ENCODE peak calls at places on chromosome 12, in ten cellular contexts. One of them, this sample, is unnamed. For H3K4me1 and H3K27me3, the result is how much of the 10 kb centered on the place peaks cover.

GRCh38 chr12:66050283-66050576 is 80.3 kb downstream of the LLPH start:
- DNase-seq in tibial nerve: no peak
- DNase-seq in uterus: no peak
- DNase-seq in body of pancreas: no peak
- DNase-seq in left ventricle myocardium inferior: no peak
- DNase-seq in mesendoderm: peak
- DNase-seq in tibial artery: no peak
- DNase-seq in mesenchymal stem cell: no peak
- DNase-seq in ovary: no peak
- DNase-seq in gastrocnemius medialis: no peak
- DNase-seq in this sample: no peak

GRCh38 chr12:6745751-6746525 is 7.0 kb downstream of the MLF2 start:
- DNase-seq in tibial nerve: no peak
- DNase-seq in uterus: no peak
- DNase-seq in body of pancreas: peak
- DNase-seq in left ventricle myocardium inferior: no peak
- DNase-seq in mesendoderm: no peak
- DNase-seq in tibial artery: no peak
- DNase-seq in mesenchymal stem cell: no peak
- DNase-seq in ovary: no peak
- DNase-seq in gastrocnemius medialis: no peak
- DNase-seq in this sample: no peak

GRCh38 chr12:56029666-56030293 is 8.9 kb downstream of the IKZF4 start:
- DNase-seq in tibial nerve: peak
- DNase-seq in uterus: peak
- DNase-seq in body of pancreas: peak
- DNase-seq in left ventricle myocardium inferior: no peak
- DNase-seq in mesendoderm: peak
- DNase-seq in tibial artery: no peak
- DNase-seq in mesenchymal stem cell: peak
- DNase-seq in ovary: peak
- DNase-seq in gastrocnemius medialis: no peak
- DNase-seq in this sample: peak

GRCh38 chr12:27751386-27752047 is 28.5 kb upstream of the KLHL42 start:
- DNase-seq in tibial nerve: no peak
- DNase-seq in uterus: no peak
- DNase-seq in body of pancreas: peak
- DNase-seq in left ventricle myocardium inferior: no peak
- DNase-seq in mesendoderm: no peak
- DNase-seq in tibial artery: no peak
- DNase-seq in mesenchymal stem cell: no peak
- DNase-seq in ovary: no peak
- DNase-seq in gastrocnemius medialis: no peak
- DNase-seq in this sample: peak

GRCh38 chr12:25459541-25459951 is 93.5 kb downstream of the LMNTD1 start:
- DNase-seq in tibial nerve: no peak
- DNase-seq in uterus: no peak
- DNase-seq in body of pancreas: no peak
- DNase-seq in left ventricle myocardium inferior: peak
- DNase-seq in mesendoderm: no peak
- DNase-seq in tibial artery: no peak
- DNase-seq in mesenchymal stem cell: no peak
- DNase-seq in ovary: no peak
- DNase-seq in gastrocnemius medialis: no peak
- DNase-seq in this sample: no peak

GRCh38 chr12:120007272-120007671 is 18.2 kb downstream of the BICDL1 start:
- DNase-seq in tibial nerve: no peak
- DNase-seq in uterus: no peak
- DNase-seq in body of pancreas: no peak
- DNase-seq in left ventricle myocardium inferior: no peak
- DNase-seq in mesendoderm: peak
- DNase-seq in tibial artery: no peak
- DNase-seq in mesenchymal stem cell: no peak
- DNase-seq in ovary: no peak
- DNase-seq in gastrocnemius medialis: no peak
- DNase-seq in this sample: no peak

GRCh38 chr12:43501705-43502104 is 50.3 kb downstream of the ADAMTS20 start:
- DNase-seq in tibial nerve: no peak
- DNase-seq in uterus: no peak
- DNase-seq in body of pancreas: no peak
- DNase-seq in left ventricle myocardium inferior: no peak
- DNase-seq in mesendoderm: peak
- DNase-seq in tibial artery: no peak
- DNase-seq in mesenchymal stem cell: peak
- DNase-seq in ovary: no peak
- DNase-seq in gastrocnemius medialis: no peak
- DNase-seq in this sample: no peak

GRCh38 chr12:25323774-25324086 is 73.0 kb upstream of the KRAS start:
- DNase-seq in tibial nerve: no peak
- DNase-seq in uterus: no peak
- DNase-seq in body of pancreas: no peak
- DNase-seq in left ventricle myocardium inferior: no peak
- DNase-seq in mesendoderm: no peak
- DNase-seq in tibial artery: no peak
- DNase-seq in mesenchymal stem cell: no peak
- DNase-seq in ovary: no peak
- DNase-seq in gastrocnemius medialis: no peak
- DNase-seq in this sample: no peak

GRCh38 chr12:109467978-109468676 is 9.0 kb downstream of the KCTD10 start:
- DNase-seq in tibial nerve: no peak
- DNase-seq in uterus: no peak
- DNase-seq in body of pancreas: no peak
- DNase-seq in left ventricle myocardium inferior: no peak
- DNase-seq in mesendoderm: peak
- DNase-seq in tibial artery: no peak
- DNase-seq in mesenchymal stem cell: no peak
- DNase-seq in ovary: no peak
- DNase-seq in gastrocnemius medialis: no peak
- DNase-seq in this sample: no peak

GRCh38 chr12:109466821-109467220 is 10.3 kb downstream of the KCTD10 start:
- DNase-seq in tibial nerve: no peak
- DNase-seq in uterus: no peak
- DNase-seq in body of pancreas: no peak
- DNase-seq in left ventricle myocardium inferior: no peak
- DNase-seq in mesendoderm: no peak
- DNase-seq in tibial artery: no peak
- DNase-seq in mesenchymal stem cell: no peak
- DNase-seq in ovary: no peak
- DNase-seq in gastrocnemius medialis: no peak
- DNase-seq in this sample: no peak

GRCh38 chr12:109473006-109473405 is 4.1 kb downstream of the KCTD10 start:
- DNase-seq in tibial nerve: no peak
- DNase-seq in uterus: no peak
- DNase-seq in body of pancreas: no peak
- DNase-seq in left ventricle myocardium inferior: no peak
- DNase-seq in mesendoderm: no peak
- DNase-seq in tibial artery: no peak
- DNase-seq in mesenchymal stem cell: no peak
- DNase-seq in ovary: no peak
- DNase-seq in gastrocnemius medialis: no peak
- DNase-seq in this sample: no peak

GRCh38 chr12:109466305-109466704 is 10.8 kb downstream of the KCTD10 start:
- DNase-seq in tibial nerve: no peak
- DNase-seq in uterus: no peak
- DNase-seq in body of pancreas: no peak
- DNase-seq in left ventricle myocardium inferior: no peak
- DNase-seq in mesendoderm: no peak
- DNase-seq in tibial artery: no peak
- DNase-seq in mesenchymal stem cell: no peak
- DNase-seq in ovary: no peak
- DNase-seq in gastrocnemius medialis: no peak
- DNase-seq in this sample: no peak

DNA sequence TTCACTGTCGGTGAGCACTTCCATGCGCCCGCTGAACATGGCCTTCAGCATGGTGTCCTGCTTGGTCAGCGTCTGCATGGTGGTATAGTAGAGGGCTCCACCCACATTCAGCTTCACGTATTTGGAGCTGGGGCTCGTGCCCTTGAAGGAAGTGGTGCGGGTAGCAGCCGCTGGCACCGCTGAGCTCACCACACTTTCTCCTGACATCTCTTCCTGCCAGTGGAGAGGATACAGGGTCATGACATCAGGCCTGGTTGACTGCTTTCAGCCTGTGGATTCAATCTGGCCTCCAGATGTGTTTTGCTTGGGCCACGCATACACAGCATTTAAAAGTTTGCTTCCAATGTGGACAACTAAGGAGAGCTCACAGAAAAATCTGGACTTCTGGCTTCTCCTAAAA is 7.6 kb downstream of the KCTD10 start:
- DNase-seq in tibial nerve: no peak
- DNase-seq in uterus: no peak
- DNase-seq in body of pancreas: no peak
- DNase-seq in left ventricle myocardium inferior: no peak
- DNase-seq in mesendoderm: no peak
- DNase-seq in tibial artery: no peak
- DNase-seq in mesenchymal stem cell: no peak
- DNase-seq in ovary: no peak
- DNase-seq in gastrocnemius medialis: no peak
- DNase-seq in this sample: no peak
- H3K4me1 ChIP-seq in tibial nerve: under half
- H3K4me1 ChIP-seq in uterus: under half
- H3K4me1 ChIP-seq in body of pancreas: under half
- H3K4me1 ChIP-seq in left ventricle myocardium inferior: half or more
- H3K4me1 ChIP-seq in mesendoderm: under half
- H3K4me1 ChIP-seq in tibial artery: half or more
- H3K4me1 ChIP-seq in mesenchymal stem cell: under half
- H3K4me1 ChIP-seq in ovary: under half
- H3K4me1 ChIP-seq in gastrocnemius medialis: under half
- H3K4me1 ChIP-seq in this sample: under half

GRCh38 chr12:113439301-113439597 is 17.1 kb downstream of the SDSL start:
- DNase-seq in tibial nerve: no peak
- DNase-seq in uterus: no peak
- DNase-seq in body of pancreas: no peak
- DNase-seq in left ventricle myocardium inferior: no peak
- DNase-seq in mesendoderm: no peak
- DNase-seq in tibial artery: no peak
- DNase-seq in mesenchymal stem cell: no peak
- DNase-seq in ovary: no peak
- DNase-seq in gastrocnemius medialis: no peak
- DNase-seq in this sample: no peak

GRCh38 chr12:113438523-113439300 is 16.5 kb downstream of the SDSL start:
- DNase-seq in tibial nerve: no peak
- DNase-seq in uterus: no peak
- DNase-seq in body of pancreas: no peak
- DNase-seq in left ventricle myocardium inferior: no peak
- DNase-seq in mesendoderm: no peak
- DNase-seq in tibial artery: no peak
- DNase-seq in mesenchymal stem cell: no peak
- DNase-seq in ovary: no peak
- DNase-seq in gastrocnemius medialis: no peak
- DNase-seq in this sample: no peak

GRCh38 chr12:113439606-113440030 is 17.4 kb downstream of the SDSL start:
- DNase-seq in tibial nerve: no peak
- DNase-seq in uterus: no peak
- DNase-seq in body of pancreas: peak
- DNase-seq in left ventricle myocardium inferior: no peak
- DNase-seq in mesendoderm: peak
- DNase-seq in tibial artery: no peak
- DNase-seq in mesenchymal stem cell: peak
- DNase-seq in ovary: peak
- DNase-seq in gastrocnemius medialis: no peak
- DNase-seq in this sample: no peak

GRCh38 chr12:113440947-113441782 is 19.0 kb downstream of the SDSL start:
- DNase-seq in tibial nerve: no peak
- DNase-seq in uterus: no peak
- DNase-seq in body of pancreas: peak
- DNase-seq in left ventricle myocardium inferior: no peak
- DNase-seq in mesendoderm: peak
- DNase-seq in tibial artery: no peak
- DNase-seq in mesenchymal stem cell: no peak
- DNase-seq in ovary: no peak
- DNase-seq in gastrocnemius medialis: no peak
- DNase-seq in this sample: no peak

GRCh38 chr12:113440336-113440735 is 18.2 kb downstream of the SDSL start:
- DNase-seq in tibial nerve: no peak
- DNase-seq in uterus: no peak
- DNase-seq in body of pancreas: no peak
- DNase-seq in left ventricle myocardium inferior: no peak
- DNase-seq in mesendoderm: no peak
- DNase-seq in tibial artery: no peak
- DNase-seq in mesenchymal stem cell: no peak
- DNase-seq in ovary: no peak
- DNase-seq in gastrocnemius medialis: no peak
- DNase-seq in this sample: no peak
- H3K27me3 ChIP-seq in tibial nerve: under half
- H3K27me3 ChIP-seq in uterus: under half
- H3K27me3 ChIP-seq in body of pancreas: under half
- H3K27me3 ChIP-seq in left ventricle myocardium inferior: half or more
- H3K27me3 ChIP-seq in mesendoderm: under half
- H3K27me3 ChIP-seq in tibial artery: under half
- H3K27me3 ChIP-seq in mesenchymal stem cell: half or more
- H3K27me3 ChIP-seq in ovary: under half
- H3K27me3 ChIP-seq in gastrocnemius medialis: under half
- H3K27me3 ChIP-seq in this sample: under half

GRCh38 chr12:46264057-46264456 is 4.8 kb downstream of the SLC38A1 start:
- DNase-seq in tibial nerve: no peak
- DNase-seq in uterus: no peak
- DNase-seq in body of pancreas: no peak
- DNase-seq in left ventricle myocardium inferior: no peak
- DNase-seq in mesendoderm: no peak
- DNase-seq in tibial artery: no peak
- DNase-seq in mesenchymal stem cell: peak
- DNase-seq in ovary: no peak
- DNase-seq in gastrocnemius medialis: no peak
- DNase-seq in this sample: no peak

GRCh38 chr12:46265734-46266133 is 3.1 kb downstream of the SLC38A1 start:
- DNase-seq in tibial nerve: no peak
- DNase-seq in uterus: no peak
- DNase-seq in body of pancreas: no peak
- DNase-seq in left ventricle myocardium inferior: no peak
- DNase-seq in mesendoderm: no peak
- DNase-seq in tibial artery: no peak
- DNase-seq in mesenchymal stem cell: no peak
- DNase-seq in ovary: no peak
- DNase-seq in gastrocnemius medialis: no peak
- DNase-seq in this sample: no peak

GRCh38 chr12:46265102-46265501 is 3.7 kb downstream of the SLC38A1 start:
- DNase-seq in tibial nerve: no peak
- DNase-seq in uterus: no peak
- DNase-seq in body of pancreas: no peak
- DNase-seq in left ventricle myocardium inferior: no peak
- DNase-seq in mesendoderm: no peak
- DNase-seq in tibial artery: no peak
- DNase-seq in mesenchymal stem cell: no peak
- DNase-seq in ovary: no peak
- DNase-seq in gastrocnemius medialis: no peak
- DNase-seq in this sample: no peak

GRCh38 chr12:46261658-46262057 is 7.2 kb downstream of the SLC38A1 start:
- DNase-seq in tibial nerve: no peak
- DNase-seq in uterus: no peak
- DNase-seq in body of pancreas: no peak
- DNase-seq in left ventricle myocardium inferior: no peak
- DNase-seq in mesendoderm: no peak
- DNase-seq in tibial artery: no peak
- DNase-seq in mesenchymal stem cell: no peak
- DNase-seq in ovary: no peak
- DNase-seq in gastrocnemius medialis: no peak
- DNase-seq in this sample: no peak

GRCh38 chr12:46263140-46264017 is 5.5 kb downstream of the SLC38A1 start:
- DNase-seq in tibial nerve: no peak
- DNase-seq in uterus: no peak
- DNase-seq in body of pancreas: no peak
- DNase-seq in left ventricle myocardium inferior: no peak
- DNase-seq in mesendoderm: no peak
- DNase-seq in tibial artery: no peak
- DNase-seq in mesenchymal stem cell: no peak
- DNase-seq in ovary: no peak
- DNase-seq in gastrocnemius medialis: no peak
- DNase-seq in this sample: no peak
- H3K4me1 ChIP-seq in tibial nerve: under half
- H3K4me1 ChIP-seq in uterus: under half
- H3K4me1 ChIP-seq in body of pancreas: half or more
- H3K4me1 ChIP-seq in left ventricle myocardium inferior: half or more
- H3K4me1 ChIP-seq in mesendoderm: under half
- H3K4me1 ChIP-seq in tibial artery: under half
- H3K4me1 ChIP-seq in mesenchymal stem cell: under half
- H3K4me1 ChIP-seq in ovary: under half
- H3K4me1 ChIP-seq in gastrocnemius medialis: half or more
- H3K4me1 ChIP-seq in this sample: under half

DNA sequence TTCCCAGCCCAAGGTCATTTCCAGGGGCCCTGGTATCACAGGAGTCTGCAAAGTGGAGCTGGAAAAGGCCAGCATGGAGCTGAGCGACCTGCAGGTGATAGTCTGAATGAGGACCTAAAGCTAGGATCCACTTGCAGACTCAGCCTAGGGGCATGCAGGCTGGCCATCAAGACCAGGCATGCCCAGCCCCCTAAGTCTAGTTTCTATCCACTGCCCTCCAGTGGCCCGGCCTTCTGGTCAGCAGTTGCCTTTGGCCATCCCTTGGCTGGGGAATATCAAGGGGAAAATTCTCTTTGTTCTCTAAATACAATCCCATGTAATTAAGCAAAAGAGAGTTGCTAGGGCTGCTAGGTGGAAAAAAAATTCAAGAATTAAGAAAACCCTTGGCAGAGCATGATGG is 96.3 kb upstream of the LHX5 start:
- DNase-seq in tibial nerve: no peak
- DNase-seq in uterus: no peak
- DNase-seq in body of pancreas: no peak
- DNase-seq in left ventricle myocardium inferior: no peak
- DNase-seq in mesendoderm: no peak
- DNase-seq in tibial artery: no peak
- DNase-seq in mesenchymal stem cell: no peak
- DNase-seq in ovary: no peak
- DNase-seq in gastrocnemius medialis: no peak
- DNase-seq in this sample: no peak
- H3K27me3 ChIP-seq in tibial nerve: under half
- H3K27me3 ChIP-seq in uterus: under half
- H3K27me3 ChIP-seq in body of pancreas: under half
- H3K27me3 ChIP-seq in left ventricle myocardium inferior: half or more
- H3K27me3 ChIP-seq in mesendoderm: under half
- H3K27me3 ChIP-seq in tibial artery: under half
- H3K27me3 ChIP-seq in mesenchymal stem cell: under half
- H3K27me3 ChIP-seq in ovary: under half
- H3K27me3 ChIP-seq in gastrocnemius medialis: under half
- H3K27me3 ChIP-seq in this sample: under half

This sample was measured in prostate gland.